ENCODE peak calls at places on chromosomes 12 and 14, in five cellular contexts. One of them, this sample, is unnamed.

GRCh38 chr12:105194947-105195346 is 41.0 kb downstream of the APPL2 start:
- DNase-seq in NCI-H345: no peak
- DNase-seq in HTR-8/SVneo: no peak
- DNase-seq in SK-N-DZ: no peak
- DNase-seq in neuronal stem cell: no peak
- DNase-seq in this sample: no peak

GRCh38 chr14:51901475-51902024 is 41.1 kb downstream of the GNG2 start:
- DNase-seq in NCI-H345: no peak
- DNase-seq in HTR-8/SVneo: no peak
- DNase-seq in SK-N-DZ: no peak
- DNase-seq in neuronal stem cell: no peak
- DNase-seq in this sample: no peak

GRCh38 chr14:89240414-89240813 is 176.6 kb downstream of the FOXN3 start:
- DNase-seq in NCI-H345: peak
- DNase-seq in HTR-8/SVneo: no peak
- DNase-seq in SK-N-DZ: no peak
- DNase-seq in neuronal stem cell: no peak
- DNase-seq in this sample: no peak

GRCh38 chr14:70416717-70417349 is at the start of gene SYNJ2BP:
- DNase-seq in NCI-H345: peak
- DNase-seq in HTR-8/SVneo: peak
- DNase-seq in SK-N-DZ: peak
- DNase-seq in neuronal stem cell: peak
- DNase-seq in this sample: peak

GRCh38 chr12:46669720-46670119 is 156.1 kb downstream of the SLC38A4 start:
- DNase-seq in NCI-H345: no peak
- DNase-seq in HTR-8/SVneo: no peak
- DNase-seq in SK-N-DZ: no peak
- DNase-seq in neuronal stem cell: no peak
- DNase-seq in this sample: no peak

GRCh38 chr14:100348779-100349708 is 25.9 kb downstream of the SLC25A47 start:
- DNase-seq in NCI-H345: peak
- DNase-seq in HTR-8/SVneo: no peak
- DNase-seq in SK-N-DZ: no peak
- DNase-seq in neuronal stem cell: no peak
- DNase-seq in this sample: no peak

GRCh38 chr12:47767197-47767724 is 5.8 kb upstream of the SLC48A1 start:
- DNase-seq in NCI-H345: no peak
- DNase-seq in HTR-8/SVneo: no peak
- DNase-seq in SK-N-DZ: peak
- DNase-seq in neuronal stem cell: no peak
- DNase-seq in this sample: peak

GRCh38 chr14:71588028-71588427 is 344.2 kb upstream of the RGS6 start:
- DNase-seq in NCI-H345: no peak
- DNase-seq in HTR-8/SVneo: no peak
- DNase-seq in SK-N-DZ: no peak
- DNase-seq in neuronal stem cell: no peak
- DNase-seq in this sample: no peak

GRCh38 chr12:24537241-24537860 is 411.6 kb downstream of the BCAT1 start:
- DNase-seq in NCI-H345: no peak
- DNase-seq in HTR-8/SVneo: no peak
- DNase-seq in SK-N-DZ: no peak
- DNase-seq in neuronal stem cell: no peak
- DNase-seq in this sample: no peak

GRCh38 chr12:122437656-122438121 is 15.2 kb upstream of the CLIP1 start:
- DNase-seq in NCI-H345: no peak
- DNase-seq in HTR-8/SVneo: no peak
- DNase-seq in SK-N-DZ: no peak
- DNase-seq in neuronal stem cell: no peak
- DNase-seq in this sample: peak

GRCh38 chr12:59407799-59408198 is 188.0 kb upstream of the SLC16A7 start:
- DNase-seq in NCI-H345: no peak
- DNase-seq in HTR-8/SVneo: no peak
- DNase-seq in SK-N-DZ: no peak
- DNase-seq in neuronal stem cell: no peak
- DNase-seq in this sample: no peak

GRCh38 chr12:71092290-71092689 is 65.5 kb downstream of the TSPAN8 start:
- DNase-seq in NCI-H345: no peak
- DNase-seq in HTR-8/SVneo: no peak
- DNase-seq in SK-N-DZ: no peak
- DNase-seq in neuronal stem cell: no peak
- DNase-seq in this sample: no peak